ENCODE peak calls at places on chromosome 17, in five cellular contexts. One of them, this sample, is unnamed. For H3K27me3, the result is how much of the 10 kb centered on the place peaks cover.

GRCh38 chr17:1951920-1952319 is 73.2 kb downstream of the RTN4RL1 start:
- DNase-seq in heart left ventricle: no peak
- DNase-seq in testis: no peak
- DNase-seq in neural progenitor cell: no peak
- DNase-seq in cardiac muscle cell: no peak
- DNase-seq in this sample: no peak

GRCh38 chr17:31663576-31663975 is 195.5 kb downstream of the COPRS start:
- DNase-seq in testis: no peak
- DNase-seq in cardiac muscle cell: no peak
- DNase-seq in neural progenitor cell: no peak
- DNase-seq in heart left ventricle: no peak
- DNase-seq in this sample: no peak

GRCh38 chr17:61385091-61385868 is 14.4 kb upstream of the TBX2 start:
- DNase-seq in cardiac muscle cell: peak
- DNase-seq in testis: no peak
- DNase-seq in heart left ventricle: no peak
- DNase-seq in neural progenitor cell: no peak
- DNase-seq in this sample: no peak

GRCh38 chr17:51078009-51078592 is 42.6 kb downstream of the SPAG9 start:
- DNase-seq in heart left ventricle: no peak
- DNase-seq in cardiac muscle cell: no peak
- DNase-seq in neural progenitor cell: no peak
- DNase-seq in testis: no peak
- DNase-seq in this sample: no peak

GRCh38 chr17:30600830-30601494 is 123.8 kb downstream of the GOSR1 start:
- DNase-seq in cardiac muscle cell: peak
- DNase-seq in testis: peak
- DNase-seq in heart left ventricle: no peak
- DNase-seq in neural progenitor cell: peak
- DNase-seq in this sample: peak

GRCh38 chr17:14739656-14740431 is 439.0 kb downstream of the HS3ST3B1 start:
- DNase-seq in heart left ventricle: no peak
- DNase-seq in testis: no peak
- DNase-seq in cardiac muscle cell: no peak
- DNase-seq in neural progenitor cell: no peak
- DNase-seq in this sample: peak

GRCh38 chr17:70270554-70270953 is 101.2 kb downstream of the KCNJ2 start:
- DNase-seq in testis: no peak
- DNase-seq in heart left ventricle: no peak
- DNase-seq in cardiac muscle cell: no peak
- DNase-seq in neural progenitor cell: no peak
- DNase-seq in this sample: no peak

GRCh38 chr17:69448431-69449102 is 34.1 kb downstream of the MAP2K6 start:
- DNase-seq in testis: peak
- DNase-seq in neural progenitor cell: peak
- DNase-seq in heart left ventricle: peak
- DNase-seq in cardiac muscle cell: peak
- DNase-seq in this sample: no peak

GRCh38 chr17:50642071-50642721 is 7.5 kb downstream of the ABCC3 start:
- DNase-seq in testis: no peak
- DNase-seq in neural progenitor cell: no peak
- DNase-seq in cardiac muscle cell: no peak
- DNase-seq in heart left ventricle: no peak
- DNase-seq in this sample: no peak

GRCh38 chr17:18932360-18933055 is 19.5 kb upstream of the SLC5A10 start:
- DNase-seq in cardiac muscle cell: no peak
- DNase-seq in heart left ventricle: no peak
- DNase-seq in neural progenitor cell: no peak
- DNase-seq in testis: no peak
- DNase-seq in this sample: no peak

GRCh38 chr17:56098746-56099145 is 54.5 kb upstream of the ANKFN1 start:
- DNase-seq in heart left ventricle: no peak
- DNase-seq in neural progenitor cell: no peak
- DNase-seq in cardiac muscle cell: no peak
- DNase-seq in testis: no peak
- DNase-seq in this sample: no peak

GRCh38 chr17:55056530-55056929 is 88.0 kb downstream of the STXBP4 start:
- DNase-seq in testis: no peak
- DNase-seq in cardiac muscle cell: no peak
- DNase-seq in heart left ventricle: no peak
- DNase-seq in neural progenitor cell: no peak
- DNase-seq in this sample: peak

GRCh38 chr17:5355416-5356129 is 63.9 kb downstream of the NUP88 start:
- DNase-seq in heart left ventricle: no peak
- DNase-seq in cardiac muscle cell: no peak
- DNase-seq in testis: no peak
- DNase-seq in neural progenitor cell: no peak
- DNase-seq in this sample: peak

GRCh38 chr17:73508931-73509605 is 135.2 kb downstream of the SDK2 start:
- DNase-seq in neural progenitor cell: no peak
- DNase-seq in cardiac muscle cell: no peak
- DNase-seq in testis: no peak
- DNase-seq in heart left ventricle: no peak
- DNase-seq in this sample: no peak

GRCh38 chr17:42679492-42680330 is 1.9 kb downstream of the CCR10 start:
- DNase-seq in testis: peak
- DNase-seq in neural progenitor cell: peak
- DNase-seq in heart left ventricle: peak
- DNase-seq in cardiac muscle cell: peak
- DNase-seq in this sample: peak

GRCh38 chr17:65742433-65743312 is 181.2 kb upstream of the AXIN2 start:
- DNase-seq in neural progenitor cell: peak
- DNase-seq in testis: no peak
- DNase-seq in heart left ventricle: no peak
- DNase-seq in cardiac muscle cell: no peak
- DNase-seq in this sample: peak

GRCh38 chr17:27751622-27752490 is 48.5 kb downstream of the NOS2 start:
- DNase-seq in testis: no peak
- DNase-seq in cardiac muscle cell: no peak
- DNase-seq in neural progenitor cell: no peak
- DNase-seq in heart left ventricle: no peak
- DNase-seq in this sample: peak

GRCh38 chr17:31627960-31628359 is 231.1 kb downstream of the COPRS start:
- DNase-seq in cardiac muscle cell: no peak
- DNase-seq in testis: no peak
- DNase-seq in neural progenitor cell: no peak
- DNase-seq in heart left ventricle: no peak
- DNase-seq in this sample: peak

GRCh38 chr17:3861761-3862681 is 16.0 kb upstream of the NCBP3 start:
- DNase-seq in testis: no peak
- DNase-seq in neural progenitor cell: no peak
- DNase-seq in heart left ventricle: no peak
- DNase-seq in cardiac muscle cell: no peak
- DNase-seq in this sample: no peak

GRCh38 chr17:45129940-45130639 is 2.2 kb downstream of the PLCD3 start:
- DNase-seq in cardiac muscle cell: peak
- DNase-seq in neural progenitor cell: no peak
- DNase-seq in heart left ventricle: no peak
- DNase-seq in testis: no peak
- DNase-seq in this sample: no peak

GRCh38 chr17:42202159-42202558 is 7.9 kb upstream of the GHDC start:
- DNase-seq in testis: no peak
- DNase-seq in heart left ventricle: no peak
- DNase-seq in cardiac muscle cell: no peak
- DNase-seq in neural progenitor cell: no peak
- DNase-seq in this sample: no peak

GRCh38 chr17:73630531-73630930 is 13.7 kb downstream of the SDK2 start:
- DNase-seq in neural progenitor cell: peak
- DNase-seq in testis: peak
- DNase-seq in heart left ventricle: no peak
- DNase-seq in cardiac muscle cell: no peak
- DNase-seq in this sample: no peak

GRCh38 chr17:60248618-60249516 is 99.1 kb downstream of the CA4 start:
- DNase-seq in heart left ventricle: no peak
- DNase-seq in neural progenitor cell: no peak
- DNase-seq in testis: no peak
- DNase-seq in cardiac muscle cell: no peak
- DNase-seq in this sample: no peak

GRCh38 chr17:49576121-49576905 is 642 bp downstream of the NXPH3 start:
- DNase-seq in cardiac muscle cell: peak
- DNase-seq in heart left ventricle: peak
- DNase-seq in testis: peak
- DNase-seq in neural progenitor cell: peak
- DNase-seq in this sample: no peak

GRCh38 chr17:49576906-49577650 is 1.4 kb downstream of the NXPH3 start:
- DNase-seq in heart left ventricle: no peak
- DNase-seq in testis: no peak
- DNase-seq in neural progenitor cell: no peak
- DNase-seq in cardiac muscle cell: no peak
- DNase-seq in this sample: no peak

GRCh38 chr17:49574283-49574892 is 1.3 kb upstream of the NXPH3 start:
- DNase-seq in heart left ventricle: no peak
- DNase-seq in testis: no peak
- DNase-seq in cardiac muscle cell: no peak
- DNase-seq in neural progenitor cell: no peak
- DNase-seq in this sample: no peak

GRCh38 chr17:49574945-49575523 is 637 bp upstream of the NXPH3 start:
- DNase-seq in cardiac muscle cell: no peak
- DNase-seq in testis: no peak
- DNase-seq in heart left ventricle: no peak
- DNase-seq in neural progenitor cell: no peak
- DNase-seq in this sample: no peak

GRCh38 chr17:49575524-49576120 is at the start of gene NXPH3:
- DNase-seq in cardiac muscle cell: peak
- DNase-seq in heart left ventricle: peak
- DNase-seq in neural progenitor cell: peak
- DNase-seq in testis: peak
- DNase-seq in this sample: peak
- H3K4me3 ChIP-seq in cardiac muscle cell: peak
- H3K4me3 ChIP-seq in heart left ventricle: peak
- H3K4me3 ChIP-seq in neural progenitor cell: peak
- H3K4me3 ChIP-seq in testis: peak
- H3K4me3 ChIP-seq in this sample: peak

GRCh38 chr17:81429813-81430510 is 34.7 kb downstream of the BAHCC1 start:
- DNase-seq in testis: peak
- DNase-seq in neural progenitor cell: peak
- DNase-seq in heart left ventricle: no peak
- DNase-seq in cardiac muscle cell: no peak
- DNase-seq in this sample: no peak
- TF ChIP-seq CTCF in testis: no peak
- TF ChIP-seq CTCF in neural progenitor cell: peak
- TF ChIP-seq CTCF in heart left ventricle: peak
- TF ChIP-seq CTCF in cardiac muscle cell: no peak
- TF ChIP-seq CTCF in this sample: no peak

GRCh38 chr17:74704536-74704935 is 8.2 kb downstream of the CD300LF start:
- DNase-seq in heart left ventricle: no peak
- DNase-seq in testis: no peak
- DNase-seq in cardiac muscle cell: no peak
- DNase-seq in neural progenitor cell: no peak
- DNase-seq in this sample: no peak
- H3K27me3 ChIP-seq in heart left ventricle: under half
- H3K27me3 ChIP-seq in testis: under half
- H3K27me3 ChIP-seq in cardiac muscle cell: under half
- H3K27me3 ChIP-seq in neural progenitor cell: under half
- H3K27me3 ChIP-seq in this sample: under half

DNA sequence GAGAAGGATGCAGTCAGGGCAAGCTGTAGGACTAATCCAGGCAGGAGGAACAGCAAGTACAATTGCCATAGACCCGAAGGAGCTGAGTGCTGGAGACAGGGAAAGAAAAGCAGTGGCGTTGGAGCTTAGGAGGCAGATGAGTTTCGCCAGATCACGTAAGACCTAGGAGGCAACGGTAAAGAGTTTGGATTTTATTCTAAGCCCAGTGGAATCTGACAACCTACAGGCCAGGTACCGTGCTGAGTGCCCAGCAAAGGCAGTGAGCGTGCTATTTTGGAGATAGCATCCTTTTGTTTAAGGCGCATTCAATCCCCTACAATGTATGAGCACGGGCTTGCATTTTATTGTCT is 1.2 kb downstream of the USP43 start:
- DNase-seq in testis: no peak
- DNase-seq in neural progenitor cell: peak
- DNase-seq in cardiac muscle cell: no peak
- DNase-seq in heart left ventricle: no peak
- DNase-seq in this sample: no peak
- H3K4me3 ChIP-seq in testis: no peak
- H3K4me3 ChIP-seq in neural progenitor cell: peak
- H3K4me3 ChIP-seq in cardiac muscle cell: no peak
- H3K4me3 ChIP-seq in heart left ventricle: no peak
- H3K4me3 ChIP-seq in this sample: peak

DNA sequence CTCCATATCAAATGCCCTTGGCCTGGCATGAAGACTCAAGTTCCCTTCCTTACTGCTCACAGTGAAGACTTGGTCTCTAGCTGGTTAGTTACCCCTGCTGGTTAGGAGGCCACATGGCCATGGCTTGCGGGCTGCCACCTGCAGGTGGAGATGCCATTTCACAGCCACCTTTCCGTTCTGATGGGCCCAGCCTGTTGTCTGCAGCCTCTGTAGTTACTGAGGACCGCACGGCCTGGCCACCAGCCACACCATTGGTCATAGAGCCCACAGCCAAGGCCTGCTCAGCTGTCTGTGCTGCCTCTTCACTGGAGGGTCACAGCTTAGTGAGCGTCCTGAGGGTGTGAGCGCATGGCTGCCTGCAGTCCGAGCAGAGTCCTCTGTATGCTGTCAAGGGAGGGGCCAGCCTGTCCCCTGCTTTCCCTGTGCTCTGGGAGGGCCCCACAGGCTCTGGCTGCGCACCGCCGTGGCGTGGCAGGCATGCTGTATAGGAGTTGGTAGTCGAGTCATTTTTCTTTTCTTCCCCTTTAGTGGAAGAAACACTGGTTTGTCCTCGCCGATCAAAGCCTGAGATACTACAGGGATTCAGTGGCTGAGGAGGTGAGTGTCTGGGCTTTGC is 59.2 kb downstream of the PLD6 start:
- DNase-seq in cardiac muscle cell: no peak
- DNase-seq in neural progenitor cell: peak
- DNase-seq in testis: no peak
- DNase-seq in heart left ventricle: no peak
- DNase-seq in this sample: no peak
- TF ChIP-seq CTCF in cardiac muscle cell: no peak
- TF ChIP-seq CTCF in neural progenitor cell: peak
- TF ChIP-seq CTCF in testis: no peak
- TF ChIP-seq CTCF in heart left ventricle: no peak
- TF ChIP-seq CTCF in this sample: peak

GRCh38 chr17:79911430-79912399 is 72.5 kb upstream of the CBX4 start:
- DNase-seq in cardiac muscle cell: no peak
- DNase-seq in neural progenitor cell: no peak
- DNase-seq in testis: no peak
- DNase-seq in heart left ventricle: no peak
- DNase-seq in this sample: no peak
- H3K27me3 ChIP-seq in cardiac muscle cell: under half
- H3K27me3 ChIP-seq in neural progenitor cell: under half
- H3K27me3 ChIP-seq in testis: under half
- H3K27me3 ChIP-seq in heart left ventricle: under half
- H3K27me3 ChIP-seq in this sample: under half

DNA sequence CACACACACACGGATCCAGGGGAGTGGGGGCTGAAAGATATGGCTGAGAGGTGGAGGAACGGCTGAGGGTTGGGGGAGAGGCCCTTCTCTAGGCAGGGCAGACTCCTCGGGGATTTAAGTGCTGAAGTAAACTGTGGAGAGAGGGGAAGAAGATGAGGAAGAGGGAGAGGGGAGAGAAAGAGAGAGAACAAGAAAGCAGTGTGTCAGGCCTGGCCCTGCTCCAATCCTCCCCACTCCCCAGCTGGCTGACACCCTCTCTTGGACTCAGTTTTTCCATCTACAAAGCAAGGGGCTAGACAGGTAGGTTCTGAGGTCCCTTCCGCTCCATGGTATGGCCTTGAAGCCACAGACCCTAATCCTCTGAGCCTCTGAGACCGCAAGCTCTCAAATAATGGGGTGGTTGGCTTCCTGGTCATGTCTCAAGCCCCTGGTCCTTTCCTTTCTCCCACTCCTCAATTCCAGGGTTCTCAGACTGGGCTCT is 2.0 kb downstream of the VAMP2 start:
- DNase-seq in heart left ventricle: no peak
- DNase-seq in testis: no peak
- DNase-seq in cardiac muscle cell: no peak
- DNase-seq in neural progenitor cell: no peak
- DNase-seq in this sample: no peak
- H3K4me3 ChIP-seq in heart left ventricle: no peak
- H3K4me3 ChIP-seq in testis: no peak
- H3K4me3 ChIP-seq in cardiac muscle cell: no peak
- H3K4me3 ChIP-seq in neural progenitor cell: no peak
- H3K4me3 ChIP-seq in this sample: no peak

This sample was measured in bronchial epithelial cell.